ENCODE peak calls at places on chromosome 15, in ten cellular contexts. D is transverse colon, F is HepG2, Q is breast epithelium, Z is stomach, L is GM12878, C is sigmoid colon, K is spleen, I is esophagus muscularis mucosa, P is H1. M is an unnamed sample. For H3K9me3, the result is how much of the 10 kb centered on the place peaks cover.

GRCh38 chr15:70494861-70495571 is 268.3 kb downstream of the UACA start:
- DNase-seq in P (no peak), F (peak), I (no peak), Z (no peak), K (peak), L (no peak), Q (no peak), D (no peak), C (no peak), M (no peak)

GRCh38 chr15:39466428-39466827 is 114.5 kb upstream of the THBS1 start:
- DNase-seq in K (peak), L (no peak), Q (peak), C (peak), D (peak), Z (peak), I (peak), P (no peak), F (no peak), M (peak)

GRCh38 chr15:97023131-97023844 is 692.8 kb downstream of the NR2F2 start:
- DNase-seq in K (no peak), F (no peak), Z (no peak), Q (no peak), P (no peak), I (no peak), L (no peak), C (no peak), D (no peak), M (no peak)

GRCh38 chr15:69843927-69844326 is 253.8 kb downstream of the TLE3 start:
- DNase-seq in L (no peak), D (no peak), K (no peak), I (no peak), C (peak), Z (no peak), P (no peak), Q (no peak), F (no peak), M (no peak)

GRCh38 chr15:69474291-69474690 is 21.7 kb downstream of the RPLP1 start:
- DNase-seq in Q (no peak), K (no peak), D (no peak), P (no peak), C (no peak), F (no peak), Z (no peak), I (no peak), L (no peak), M (peak)

GRCh38 chr15:74318376-74319137 is 48.9 kb downstream of the CYP11A1 start:
- DNase-seq in F (no peak), K (no peak), D (no peak), L (no peak), Q (no peak), P (no peak), I (no peak), C (no peak), Z (no peak), M (no peak)

GRCh38 chr15:82709421-82710207 is at the start of gene AP3B2:
- DNase-seq in Q (peak), Z (peak), D (peak), F (peak), P (peak), I (no peak), L (no peak), C (no peak), K (peak), M (peak)

GRCh38 chr15:51818156-51818555 is 11.3 kb upstream of the TMOD3 start:
- DNase-seq in K (no peak), C (no peak), F (no peak), Z (no peak), Q (no peak), L (no peak), P (no peak), I (no peak), D (no peak), M (no peak)

DNA sequence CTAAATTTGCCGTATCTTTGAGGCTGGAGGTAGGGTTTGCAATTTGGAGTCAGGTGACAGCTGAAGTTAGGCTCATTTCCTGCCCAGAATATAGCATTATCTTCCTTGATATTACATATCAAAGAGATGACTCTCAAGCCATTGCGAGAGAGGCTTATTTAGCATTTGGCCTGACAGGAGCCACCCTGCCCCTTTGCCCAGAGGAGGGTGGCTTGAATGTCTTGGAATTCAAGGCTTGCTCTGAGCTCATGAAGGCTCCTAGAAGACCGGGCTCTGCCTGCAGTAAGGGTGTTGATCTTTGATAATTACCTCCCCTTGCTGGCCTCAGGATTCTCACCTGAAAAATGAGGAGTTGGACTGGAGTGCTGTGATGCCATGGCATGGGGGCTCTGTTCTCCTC is 251.4 kb upstream of the C2CD4B start:
- DNase-seq in C (no peak), P (no peak), Q (no peak), Z (no peak), F (no peak), D (no peak), I (no peak), K (no peak), L (no peak), M (no peak)
- H3K27ac ChIP-seq in C (no peak), P (no peak), Q (no peak), Z (no peak), F (no peak), D (no peak), I (no peak), K (no peak), L (no peak), M (no peak)

DNA sequence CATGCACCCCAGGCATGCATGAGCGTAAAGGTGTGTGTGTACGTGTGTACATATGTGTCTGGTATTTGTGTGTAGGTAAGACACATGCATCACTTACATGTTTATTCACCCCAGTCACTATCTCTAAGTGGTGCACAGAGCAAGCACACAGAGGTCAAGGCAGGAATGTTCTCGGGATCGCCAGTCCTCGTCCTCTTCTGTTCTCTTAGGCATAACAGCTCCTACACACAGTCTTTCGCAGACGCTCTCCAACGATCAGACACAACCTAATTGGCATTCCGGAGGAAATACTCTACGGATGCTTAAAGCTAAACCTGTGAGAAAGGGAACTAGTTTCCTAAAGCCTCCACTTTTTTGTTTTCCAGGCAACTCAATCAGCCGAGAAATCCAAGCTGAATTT is 95.9 kb downstream of the ADAMTS17 start:
- DNase-seq in F (no peak), Z (no peak), Q (no peak), I (no peak), P (no peak), L (no peak), C (no peak), D (no peak), K (no peak), M (no peak)
- H3K9me3 ChIP-seq in F (under half), Z (under half), Q (under half), I (under half), P (under half), L (under half), C (under half), D (under half), K (under half), M (under half)

GRCh38 chr15:72737723-72738122 is 45.8 kb downstream of the ADPGK start:
- DNase-seq in K (no peak), Q (no peak), D (no peak), I (peak), L (no peak), F (no peak), P (no peak), C (no peak), Z (no peak), M (no peak)

GRCh38 chr15:72735111-72735510 is 48.4 kb downstream of the ADPGK start:
- DNase-seq in I (peak), D (no peak), C (no peak), L (no peak), Z (no peak), K (no peak), F (no peak), P (no peak), Q (no peak), M (no peak)

GRCh38 chr15:72740202-72740601 is 43.4 kb downstream of the ADPGK start:
- DNase-seq in D (no peak), C (no peak), I (no peak), F (no peak), Z (no peak), Q (no peak), K (no peak), P (no peak), L (peak), M (no peak)
- TF ChIP-seq POLR2AphosphoS5 in D (no peak), C (no peak), I (no peak), F (no peak), Z (no peak), Q (no peak), K (no peak), P (no peak), L (no peak), M (no peak)

DNA sequence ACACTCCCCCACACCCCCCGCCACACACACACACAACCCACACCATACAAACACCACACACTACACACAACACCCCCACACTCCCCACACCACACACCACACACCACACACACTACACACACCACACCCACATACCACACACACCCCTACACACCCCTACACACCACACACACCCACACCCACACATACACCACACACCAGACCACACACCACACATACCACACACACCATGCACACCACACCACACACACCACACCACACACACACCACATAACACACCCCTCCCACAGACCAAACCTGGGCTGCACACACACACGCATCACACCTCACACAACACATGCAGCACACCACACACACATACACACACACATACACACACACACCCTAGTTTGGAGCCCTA is 1.8 kb upstream of the RASGRF1 start:
- DNase-seq in C (no peak), Q (no peak), L (no peak), Z (no peak), I (no peak), K (no peak), F (no peak), D (no peak), P (no peak), M (peak)
- H3K27ac ChIP-seq in C (no peak), Q (no peak), L (no peak), Z (no peak), I (no peak), K (no peak), F (no peak), D (no peak), P (no peak), M (no peak)

GRCh38 chr15:55398243-55398642 is 9.9 kb downstream of the CCPG1 start:
- DNase-seq in C (no peak), F (no peak), Q (no peak), P (no peak), L (no peak), Z (no peak), K (no peak), D (no peak), I (no peak), M (no peak)
- H3K9me3 ChIP-seq in C (under half), F (under half), Q (under half), P (under half), L (under half), Z (under half), K (under half), D (under half), I (under half), M (under half)